ENCODE peak calls at places on chromosomes 13 and 19, in five cellular contexts. Y, B, N, W and P are unnamed samples.

GRCh38 chr13:20401586-20401957 is 124.1 kb downstream of the CRYL1 start:
- DNase-seq in B (no peak), Y (no peak), N (no peak), W (no peak), P (no peak)

GRCh38 chr19:45305421-45305820 is 17.3 kb downstream of the CKM start:
- DNase-seq in W (no peak), Y (no peak), N (no peak), B (peak), P (no peak)

GRCh38 chr13:22736084-22736767 is 444.6 kb upstream of the SGCG start:
- DNase-seq in Y (no peak), B (no peak), W (no peak), N (no peak), P (no peak)

GRCh38 chr19:35213678-35214632 is 14.6 kb downstream of the FAM187B start:
- DNase-seq in N (no peak), Y (peak), B (no peak), W (peak), P (no peak)

GRCh38 chr13:101718496-101718895 is 266.0 kb downstream of the ITGBL1 start:
- DNase-seq in W (no peak), N (no peak), B (no peak), Y (no peak), P (no peak)

GRCh38 chr13:104008571-104009435 is 942.6 kb upstream of the SLC10A2 start:
- DNase-seq in W (no peak), N (no peak), B (no peak), Y (no peak), P (no peak)

GRCh38 chr19:954672-955494 is 29.0 kb downstream of the ARID3A start:
- DNase-seq in Y (no peak), W (peak), B (no peak), N (no peak), P (peak)

GRCh38 chr19:6890938-6891337 is 3.6 kb downstream of the ADGRE1 start:
- DNase-seq in B (no peak), Y (no peak), W (no peak), N (no peak), P (no peak)

GRCh38 chr13:98939552-98940306 is 38.1 kb downstream of the DOCK9 start:
- DNase-seq in N (no peak), W (no peak), B (no peak), Y (no peak), P (no peak)

GRCh38 chr19:56837892-56838679 is 2.4 kb downstream of the PEG3 start:
- DNase-seq in Y (no peak), W (no peak), N (no peak), B (peak), P (no peak)

GRCh38 chr19:10417598-10418280 is 2.6 kb upstream of the PDE4A start:
- DNase-seq in Y (no peak), B (no peak), W (no peak), N (peak), P (no peak)

GRCh38 chr13:109273326-109273751 is 513.0 kb downstream of the IRS2 start:
- DNase-seq in B (no peak), Y (no peak), N (no peak), W (no peak), P (no peak)

GRCh38 chr13:90884066-90884465 is 463.4 kb upstream of the MIR17HG start:
- DNase-seq in Y (no peak), N (no peak), W (no peak), B (no peak), P (no peak)

GRCh38 chr19:3104708-3104983 is 10.5 kb downstream of the GNA11 start:
- DNase-seq in W (no peak), Y (no peak), B (no peak), N (no peak), P (no peak)

GRCh38 chr19:11331502-11331901 is 8.0 kb downstream of the RAB3D start:
- DNase-seq in N (no peak), B (no peak), W (no peak), Y (no peak), P (no peak)

GRCh38 chr19:23071087-23071511 is 45.7 kb upstream of the ZNF730 start:
- DNase-seq in N (no peak), B (no peak), Y (no peak), W (no peak), P (no peak)

GRCh38 chr19:48656840-48657474 is 11.0 kb upstream of the CA11 start:
- DNase-seq in B (no peak), N (no peak), W (no peak), Y (no peak), P (no peak)
- TF ChIP-seq HDAC2 in B (no peak), N (no peak), W (no peak), Y (no peak), P (no peak)

DNA sequence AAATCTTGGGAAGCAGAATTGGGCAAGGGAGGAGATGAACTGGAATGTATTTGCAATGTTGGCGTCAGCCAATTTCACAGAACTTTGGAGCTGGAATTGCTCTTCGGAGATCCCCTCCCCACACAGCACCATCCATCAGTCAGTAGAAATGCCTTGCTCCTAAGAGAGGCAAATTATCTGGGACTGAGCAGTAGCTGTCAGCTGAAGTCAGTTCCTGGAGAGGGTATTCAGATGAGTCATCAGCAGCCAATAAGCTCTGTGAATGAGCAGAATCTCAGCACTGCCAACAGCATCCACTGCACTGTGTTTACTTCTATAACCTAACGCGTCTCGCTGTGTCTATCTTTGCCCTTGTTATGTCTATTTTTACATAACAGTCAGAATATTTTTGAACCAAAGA is 213.7 kb downstream of the SLITRK5 start:
- DNase-seq in B (no peak), Y (no peak), N (no peak), W (no peak), P (no peak)
- TF ChIP-seq HDAC2 in B (no peak), Y (no peak), N (no peak), W (no peak), P (no peak)

GRCh38 chr19:17183858-17184271 is 31.3 kb upstream of the USE1 start:
- DNase-seq in Y (no peak), W (peak), N (no peak), B (no peak), P (peak)
- TF ChIP-seq HDAC2 in Y (no peak), W (no peak), N (no peak), B (no peak), P (no peak)

GRCh38 chr19:21402303-21402985 is 5.5 kb downstream of the ZNF493 start:
- DNase-seq in N (no peak), Y (no peak), B (no peak), W (no peak), P (no peak)
- TF ChIP-seq HDAC2 in N (no peak), Y (no peak), B (no peak), W (no peak), P (no peak)

GRCh38 chr13:33798023-33798422 is 19.9 kb upstream of the RFC3 start:
- DNase-seq in Y (no peak), B (no peak), W (no peak), N (no peak), P (no peak)

GRCh38 chr13:33794576-33794975 is 23.4 kb upstream of the RFC3 start:
- DNase-seq in Y (no peak), N (no peak), B (no peak), W (no peak), P (no peak)

GRCh38 chr13:33796095-33796494 is 21.9 kb upstream of the RFC3 start:
- DNase-seq in W (no peak), B (no peak), N (no peak), Y (no peak), P (no peak)

GRCh38 chr13:33799950-33800592 is 17.9 kb upstream of the RFC3 start:
- DNase-seq in Y (no peak), B (peak), W (no peak), N (no peak), P (no peak)

GRCh38 chr13:33797622-33798021 is 20.3 kb upstream of the RFC3 start:
- DNase-seq in B (no peak), W (no peak), N (no peak), Y (no peak), P (no peak)
- TF ChIP-seq HDAC2 in B (no peak), W (no peak), N (no peak), Y (no peak), P (no peak)

DNA sequence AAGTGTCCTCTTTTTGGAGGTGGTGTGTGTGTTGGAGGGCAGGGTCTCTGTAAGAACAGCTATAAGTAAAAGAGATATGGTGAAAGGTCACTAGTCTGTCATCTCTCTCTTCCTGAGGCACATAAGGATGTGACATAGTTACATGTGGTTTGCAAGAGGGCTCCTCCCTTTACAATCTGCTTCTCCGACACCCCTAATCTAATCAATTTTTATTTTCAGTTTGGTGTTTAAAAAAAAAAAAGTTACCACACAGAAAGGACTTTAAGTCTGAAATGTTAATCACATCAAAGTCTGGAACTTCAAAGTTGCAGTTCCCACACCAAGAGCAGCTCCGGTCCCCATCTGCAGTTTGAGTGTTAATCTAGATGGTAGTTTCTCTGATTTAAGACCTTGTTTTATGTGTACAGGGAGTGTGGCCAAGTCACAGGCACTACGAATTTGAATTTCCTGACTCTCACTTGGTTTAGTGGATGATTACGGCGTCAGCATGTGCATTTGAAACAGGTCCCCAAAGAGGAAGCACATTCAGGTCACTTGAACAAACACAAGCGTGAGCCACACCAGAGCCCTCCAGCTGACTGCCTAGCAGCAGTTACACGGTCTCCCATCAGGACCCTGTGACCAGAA is 53.1 kb downstream of the FOXO1 start:
- DNase-seq in B (no peak), N (no peak), W (peak), Y (no peak), P (no peak)
- TF ChIP-seq HDAC2 in B (no peak), N (no peak), W (no peak), Y (no peak), P (no peak)

GRCh38 chr19:15456871-15457700 is 7.3 kb downstream of the RASAL3 start:
- DNase-seq in B (no peak), Y (no peak), W (no peak), N (peak), P (no peak)
- TF ChIP-seq HDAC2 in B (no peak), Y (no peak), W (no peak), N (peak), P (no peak)

GRCh38 chr13:113978741-113979481 is 5.0 kb upstream of the C13orf46 start:
- DNase-seq in Y (no peak), W (no peak), N (no peak), B (no peak), P (no peak)
- TF ChIP-seq HDAC2 in Y (no peak), W (no peak), N (no peak), B (no peak), P (no peak)